ENCODE peak calls at places on chromosomes 12 and 14, in ten cellular contexts. One of them, this sample, is unnamed.

GRCh38 chr14:105385322-105385637 is 13.1 kb upstream of the TEX22 start:
- DNase-seq in IMR-90: no peak
- DNase-seq in PC-9: no peak
- DNase-seq in hepatocyte: no peak
- DNase-seq in sigmoid colon: no peak
- DNase-seq in GM10248: no peak
- DNase-seq in thoracic aorta: no peak
- DNase-seq in upper lobe of right lung: no peak
- DNase-seq in Peyer's patch: no peak
- DNase-seq in astrocyte of the spinal cord: no peak
- DNase-seq in this sample: no peak

GRCh38 chr12:25518512-25518911 is 34.6 kb downstream of the LMNTD1 start:
- DNase-seq in astrocyte of the spinal cord: peak; percentile 43
- DNase-seq in hepatocyte: no peak
- DNase-seq in sigmoid colon: no peak
- DNase-seq in thoracic aorta: no peak
- DNase-seq in upper lobe of right lung: no peak
- DNase-seq in PC-9: no peak
- DNase-seq in Peyer's patch: no peak
- DNase-seq in GM10248: no peak
- DNase-seq in IMR-90: peak; percentile 61
- DNase-seq in this sample: no peak

GRCh38 chr14:60215127-60215444 is 33.9 kb upstream of the PPM1A start:
- DNase-seq in thoracic aorta: no peak
- DNase-seq in IMR-90: no peak
- DNase-seq in upper lobe of right lung: no peak
- DNase-seq in astrocyte of the spinal cord: no peak
- DNase-seq in hepatocyte: no peak
- DNase-seq in GM10248: no peak
- DNase-seq in Peyer's patch: peak; percentile 58
- DNase-seq in PC-9: no peak
- DNase-seq in sigmoid colon: no peak
- DNase-seq in this sample: no peak

GRCh38 chr14:103108749-103109207 is 14.3 kb downstream of the EXOC3L4 start:
- DNase-seq in sigmoid colon: no peak
- DNase-seq in PC-9: peak; percentile 70
- DNase-seq in upper lobe of right lung: no peak
- DNase-seq in astrocyte of the spinal cord: no peak
- DNase-seq in thoracic aorta: no peak
- DNase-seq in Peyer's patch: no peak
- DNase-seq in hepatocyte: no peak
- DNase-seq in GM10248: peak; percentile 84
- DNase-seq in IMR-90: peak; percentile 73
- DNase-seq in this sample: peak; percentile 92

GRCh38 chr12:2492166-2492705 is 302.5 kb upstream of the FKBP4 start:
- DNase-seq in thoracic aorta: no peak
- DNase-seq in sigmoid colon: no peak
- DNase-seq in GM10248: no peak
- DNase-seq in upper lobe of right lung: no peak
- DNase-seq in hepatocyte: no peak
- DNase-seq in Peyer's patch: peak; percentile 65
- DNase-seq in astrocyte of the spinal cord: no peak
- DNase-seq in PC-9: no peak
- DNase-seq in IMR-90: no peak
- DNase-seq in this sample: no peak

GRCh38 chr12:27486986-27487385 is 37.0 kb upstream of the PPFIBP1 start:
- DNase-seq in sigmoid colon: no peak
- DNase-seq in hepatocyte: no peak
- DNase-seq in thoracic aorta: no peak
- DNase-seq in GM10248: no peak
- DNase-seq in Peyer's patch: no peak
- DNase-seq in PC-9: no peak
- DNase-seq in upper lobe of right lung: no peak
- DNase-seq in IMR-90: peak; percentile 1
- DNase-seq in astrocyte of the spinal cord: no peak
- DNase-seq in this sample: no peak

GRCh38 chr14:53180272-53181221 is 27.4 kb upstream of the DDHD1 start:
- DNase-seq in Peyer's patch: no peak
- DNase-seq in upper lobe of right lung: no peak
- DNase-seq in PC-9: no peak
- DNase-seq in thoracic aorta: no peak
- DNase-seq in astrocyte of the spinal cord: peak; percentile 33
- DNase-seq in IMR-90: peak; percentile 32
- DNase-seq in sigmoid colon: no peak
- DNase-seq in GM10248: peak; percentile 23
- DNase-seq in hepatocyte: peak; percentile 36
- DNase-seq in this sample: no peak

GRCh38 chr12:95099270-95099790 is 25.9 kb upstream of the NR2C1 start:
- DNase-seq in astrocyte of the spinal cord: no peak
- DNase-seq in thoracic aorta: no peak
- DNase-seq in Peyer's patch: no peak
- DNase-seq in IMR-90: no peak
- DNase-seq in hepatocyte: no peak
- DNase-seq in sigmoid colon: no peak
- DNase-seq in PC-9: no peak
- DNase-seq in GM10248: no peak
- DNase-seq in upper lobe of right lung: no peak
- DNase-seq in this sample: no peak

GRCh38 chr12:66066071-66066928 is 64.2 kb downstream of the LLPH start:
- DNase-seq in PC-9: no peak
- DNase-seq in upper lobe of right lung: no peak
- DNase-seq in GM10248: no peak
- DNase-seq in Peyer's patch: no peak
- DNase-seq in hepatocyte: no peak
- DNase-seq in astrocyte of the spinal cord: peak; percentile 87
- DNase-seq in thoracic aorta: no peak
- DNase-seq in sigmoid colon: no peak
- DNase-seq in IMR-90: peak; percentile 76
- DNase-seq in this sample: no peak
- TF ChIP-seq CTCF in PC-9: no peak
- TF ChIP-seq CTCF in upper lobe of right lung: no peak
- TF ChIP-seq CTCF in GM10248: peak; percentile 24
- TF ChIP-seq CTCF in Peyer's patch: no peak
- TF ChIP-seq CTCF in hepatocyte: no peak
- TF ChIP-seq CTCF in astrocyte of the spinal cord: peak; percentile 24
- TF ChIP-seq CTCF in thoracic aorta: no peak
- TF ChIP-seq CTCF in sigmoid colon: no peak
- TF ChIP-seq CTCF in IMR-90: no peak
- TF ChIP-seq CTCF in this sample: no peak

DNA sequence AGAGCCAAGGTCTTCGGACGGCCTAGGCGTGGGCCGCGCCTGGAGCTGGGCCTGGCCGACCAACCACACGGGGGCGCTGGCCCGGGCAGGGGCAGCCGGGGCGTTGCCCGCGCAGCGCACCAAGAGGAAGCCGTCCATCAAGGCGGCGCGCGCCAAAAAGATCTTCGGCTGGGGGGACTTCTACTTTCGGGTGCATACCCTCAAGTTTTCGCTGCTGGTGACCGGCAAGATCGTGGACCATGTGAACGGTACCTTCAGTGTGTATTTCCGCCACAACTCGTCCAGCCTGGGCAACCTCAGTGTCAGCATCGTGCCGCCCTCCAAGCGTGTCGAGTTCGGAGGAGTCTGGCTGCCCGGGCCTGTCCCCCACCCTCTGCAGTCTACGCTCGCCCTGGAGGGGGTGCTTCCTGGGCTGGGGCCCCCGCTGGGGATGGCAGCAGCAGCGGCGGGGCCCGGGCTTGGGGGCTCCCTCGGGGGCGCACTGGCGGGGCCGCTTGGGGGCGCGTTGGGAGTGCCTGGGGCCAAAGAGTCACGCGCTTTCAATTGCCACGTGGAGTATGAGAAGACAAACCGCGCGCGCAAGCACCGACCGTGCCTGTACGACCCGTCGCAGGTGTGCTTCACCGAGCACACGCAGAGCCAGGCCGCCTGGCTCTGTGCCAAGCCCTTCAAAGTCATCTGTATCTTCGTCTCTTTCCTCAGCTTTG is 4.4 kb upstream of the SHMT2 start:
- DNase-seq in GM10248: peak; percentile 64
- DNase-seq in Peyer's patch: peak; percentile 74
- DNase-seq in hepatocyte: peak; percentile 72
- DNase-seq in PC-9: no peak
- DNase-seq in sigmoid colon: peak; percentile 71
- DNase-seq in upper lobe of right lung: peak; percentile 85
- DNase-seq in IMR-90: no peak
- DNase-seq in thoracic aorta: no peak
- DNase-seq in astrocyte of the spinal cord: no peak
- DNase-seq in this sample: no peak
- TF ChIP-seq CTCF in GM10248: peak; percentile 65
- TF ChIP-seq CTCF in Peyer's patch: peak; percentile 74
- TF ChIP-seq CTCF in hepatocyte: peak; percentile 49
- TF ChIP-seq CTCF in PC-9: no peak
- TF ChIP-seq CTCF in sigmoid colon: no peak
- TF ChIP-seq CTCF in upper lobe of right lung: peak; percentile 65
- TF ChIP-seq CTCF in IMR-90: no peak
- TF ChIP-seq CTCF in thoracic aorta: peak; percentile 42
- TF ChIP-seq CTCF in astrocyte of the spinal cord: peak; percentile 48
- TF ChIP-seq CTCF in this sample: peak; percentile 88

GRCh38 chr14:65258391-65258790 is 154.1 kb upstream of the FUT8 start:
- DNase-seq in hepatocyte: no peak
- DNase-seq in thoracic aorta: no peak
- DNase-seq in GM10248: no peak
- DNase-seq in sigmoid colon: no peak
- DNase-seq in IMR-90: peak; percentile 79
- DNase-seq in astrocyte of the spinal cord: peak; percentile 78
- DNase-seq in Peyer's patch: no peak
- DNase-seq in PC-9: peak; percentile 55
- DNase-seq in upper lobe of right lung: no peak
- DNase-seq in this sample: no peak

GRCh38 chr14:65257405-65257804 is 155.1 kb upstream of the MAX start:
- DNase-seq in thoracic aorta: no peak
- DNase-seq in hepatocyte: no peak
- DNase-seq in upper lobe of right lung: no peak
- DNase-seq in Peyer's patch: no peak
- DNase-seq in IMR-90: no peak
- DNase-seq in sigmoid colon: no peak
- DNase-seq in astrocyte of the spinal cord: no peak
- DNase-seq in PC-9: peak; percentile 13
- DNase-seq in GM10248: no peak
- DNase-seq in this sample: no peak

GRCh38 chr14:65255029-65255545 is 152.8 kb upstream of the MAX start:
- DNase-seq in thoracic aorta: no peak
- DNase-seq in GM10248: no peak
- DNase-seq in upper lobe of right lung: no peak
- DNase-seq in hepatocyte: peak; percentile 68
- DNase-seq in Peyer's patch: no peak
- DNase-seq in IMR-90: peak; percentile 82
- DNase-seq in PC-9: peak; percentile 70
- DNase-seq in astrocyte of the spinal cord: peak; percentile 64
- DNase-seq in sigmoid colon: no peak
- DNase-seq in this sample: no peak

GRCh38 chr14:65256714-65257113 is 154.4 kb upstream of the MAX start:
- DNase-seq in thoracic aorta: no peak
- DNase-seq in sigmoid colon: no peak
- DNase-seq in IMR-90: no peak
- DNase-seq in GM10248: no peak
- DNase-seq in PC-9: no peak
- DNase-seq in Peyer's patch: no peak
- DNase-seq in hepatocyte: no peak
- DNase-seq in upper lobe of right lung: no peak
- DNase-seq in astrocyte of the spinal cord: no peak
- DNase-seq in this sample: no peak

DNA sequence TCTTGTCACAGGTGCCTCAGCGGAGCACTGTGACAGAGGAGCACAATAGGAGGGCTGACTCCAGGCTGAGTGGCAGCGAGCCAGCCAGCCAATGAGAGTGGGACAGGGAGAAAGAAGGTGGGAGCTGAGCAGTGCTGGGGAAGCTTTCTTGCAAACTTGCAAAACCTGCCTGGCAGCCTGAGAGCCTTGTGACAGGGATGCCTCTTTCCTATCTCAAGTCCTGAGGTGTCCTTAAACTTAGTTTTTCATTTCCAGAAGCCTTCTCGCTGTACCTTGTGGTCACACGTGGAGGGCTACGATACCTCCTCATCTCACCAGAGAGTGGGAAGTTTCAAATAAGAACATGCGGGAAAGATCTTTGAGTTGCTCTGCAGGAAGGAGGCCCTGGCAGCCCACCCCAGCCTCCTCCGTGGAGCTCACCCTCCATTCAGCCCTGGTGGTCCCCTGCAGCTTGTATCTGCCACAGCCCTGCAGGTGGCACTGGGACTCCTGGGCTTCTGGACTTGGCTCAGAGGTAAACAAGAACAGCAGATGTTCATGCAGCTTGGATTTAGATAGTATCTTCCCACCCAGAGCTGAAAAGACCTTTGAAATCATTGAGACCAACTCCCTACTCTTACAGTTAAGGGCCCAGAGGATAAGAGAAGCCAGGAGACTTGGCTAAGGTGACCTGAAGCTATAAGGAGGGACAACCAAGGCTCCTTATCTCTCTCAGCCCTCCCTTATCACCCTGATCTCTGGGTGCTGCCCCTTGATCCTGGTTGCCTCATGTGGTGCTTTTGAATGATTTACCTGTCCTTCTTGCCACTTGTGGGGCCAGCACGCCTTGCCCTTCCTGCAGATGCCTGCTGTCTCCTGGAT is 153.5 kb upstream of the MAX start:
- DNase-seq in sigmoid colon: no peak
- DNase-seq in upper lobe of right lung: peak; percentile 74
- DNase-seq in thoracic aorta: no peak
- DNase-seq in astrocyte of the spinal cord: no peak
- DNase-seq in IMR-90: no peak
- DNase-seq in Peyer's patch: peak; percentile 83
- DNase-seq in PC-9: peak; percentile 92
- DNase-seq in hepatocyte: peak; percentile 90
- DNase-seq in GM10248: no peak
- DNase-seq in this sample: no peak
- TF ChIP-seq CTCF in sigmoid colon: no peak
- TF ChIP-seq CTCF in upper lobe of right lung: no peak
- TF ChIP-seq CTCF in thoracic aorta: no peak
- TF ChIP-seq CTCF in astrocyte of the spinal cord: no peak
- TF ChIP-seq CTCF in IMR-90: no peak
- TF ChIP-seq CTCF in Peyer's patch: peak; percentile 74
- TF ChIP-seq CTCF in PC-9: peak; percentile 38
- TF ChIP-seq CTCF in hepatocyte: peak; percentile 30
- TF ChIP-seq CTCF in GM10248: no peak
- TF ChIP-seq CTCF in this sample: no peak

GRCh38 chr14:65826946-65827345 is 414.4 kb downstream of the FUT8 start:
- DNase-seq in thoracic aorta: no peak
- DNase-seq in PC-9: no peak
- DNase-seq in IMR-90: no peak
- DNase-seq in Peyer's patch: no peak
- DNase-seq in astrocyte of the spinal cord: no peak
- DNase-seq in GM10248: no peak
- DNase-seq in sigmoid colon: no peak
- DNase-seq in upper lobe of right lung: no peak
- DNase-seq in hepatocyte: no peak
- DNase-seq in this sample: no peak

GRCh38 chr14:65821224-65821753 is 408.8 kb downstream of the FUT8 start:
- DNase-seq in PC-9: no peak
- DNase-seq in astrocyte of the spinal cord: no peak
- DNase-seq in upper lobe of right lung: no peak
- DNase-seq in thoracic aorta: no peak
- DNase-seq in GM10248: no peak
- DNase-seq in sigmoid colon: no peak
- DNase-seq in Peyer's patch: no peak
- DNase-seq in hepatocyte: no peak
- DNase-seq in IMR-90: no peak
- DNase-seq in this sample: no peak

GRCh38 chr14:65824978-65825299 is 412.4 kb downstream of the FUT8 start:
- DNase-seq in Peyer's patch: no peak
- DNase-seq in astrocyte of the spinal cord: no peak
- DNase-seq in thoracic aorta: no peak
- DNase-seq in hepatocyte: no peak
- DNase-seq in upper lobe of right lung: no peak
- DNase-seq in IMR-90: no peak
- DNase-seq in PC-9: no peak
- DNase-seq in GM10248: no peak
- DNase-seq in sigmoid colon: no peak
- DNase-seq in this sample: no peak

GRCh38 chr14:65827520-65827919 is 415.0 kb downstream of the FUT8 start:
- DNase-seq in astrocyte of the spinal cord: no peak
- DNase-seq in PC-9: no peak
- DNase-seq in thoracic aorta: no peak
- DNase-seq in upper lobe of right lung: no peak
- DNase-seq in sigmoid colon: no peak
- DNase-seq in hepatocyte: no peak
- DNase-seq in Peyer's patch: no peak
- DNase-seq in IMR-90: no peak
- DNase-seq in GM10248: no peak
- DNase-seq in this sample: no peak

GRCh38 chr14:65824285-65824977 is 411.9 kb downstream of the FUT8 start:
- DNase-seq in GM10248: peak; percentile 75
- DNase-seq in Peyer's patch: peak; percentile 79
- DNase-seq in IMR-90: peak; percentile 70
- DNase-seq in upper lobe of right lung: no peak
- DNase-seq in astrocyte of the spinal cord: peak; percentile 72
- DNase-seq in sigmoid colon: no peak
- DNase-seq in hepatocyte: peak; percentile 85
- DNase-seq in thoracic aorta: peak; percentile 11
- DNase-seq in PC-9: peak; percentile 48
- DNase-seq in this sample: no peak
- TF ChIP-seq CTCF in GM10248: peak; percentile 83
- TF ChIP-seq CTCF in Peyer's patch: peak; percentile 94
- TF ChIP-seq CTCF in IMR-90: peak; percentile 86
- TF ChIP-seq CTCF in upper lobe of right lung: peak; percentile 97
- TF ChIP-seq CTCF in astrocyte of the spinal cord: peak; percentile 94
- TF ChIP-seq CTCF in sigmoid colon: peak; percentile 84
- TF ChIP-seq CTCF in hepatocyte: peak; percentile 96
- TF ChIP-seq CTCF in thoracic aorta: peak; percentile 82
- TF ChIP-seq CTCF in PC-9: peak; percentile 92
- TF ChIP-seq CTCF in this sample: peak; percentile 96

This sample was measured in CD14-positive monocyte.